ENCODE peak calls at places on chromosome 19, in eight cellular contexts. B is IMR-90, F is esophagus squamous epithelium, Z is tibial nerve, T is ovary, K is thyroid gland, C is body of pancreas, I is breast epithelium. G is an unnamed sample.

GRCh38 chr19:29714953-29715694 is at the start of gene C19orf12:
- DNase-seq in B (peak), F (no peak), Z (no peak), T (peak), K (peak), C (peak), I (peak), G (peak)

GRCh38 chr19:42284641-42285341 is 15.7 kb downstream of the CIC start:
- DNase-seq in B (no peak), F (no peak), Z (no peak), T (no peak), K (no peak), C (peak), I (no peak), G (peak)

GRCh38 chr19:27865927-27866777 is 1346.8 kb downstream of the UQCRFS1 start:
- DNase-seq in B (no peak), F (no peak), Z (no peak), T (no peak), K (no peak), C (no peak), I (no peak), G (no peak)

GRCh38 chr19:5545984-5546383 is 21.8 kb downstream of the TINCR start:
- DNase-seq in B (no peak), F (no peak), Z (no peak), T (no peak), K (no peak), C (no peak), I (no peak), G (no peak)

GRCh38 chr19:1467512-1468273 is 11.3 kb downstream of the C19orf25 start:
- DNase-seq in B (no peak), F (no peak), Z (no peak), T (no peak), K (no peak), C (no peak), I (no peak), G (no peak)

GRCh38 chr19:58085348-58085875 is 12.6 kb downstream of the ZSCAN18 start:
- DNase-seq in B (no peak), F (no peak), Z (no peak), T (no peak), K (no peak), C (no peak), I (no peak), G (no peak)

GRCh38 chr19:21698215-21698614 is 69.2 kb downstream of the ZNF100 start:
- DNase-seq in B (peak), F (no peak), Z (peak), T (no peak), K (no peak), C (no peak), I (no peak), G (peak)

GRCh38 chr19:29858000-29858596 is 46.3 kb downstream of the CCNE1 start:
- DNase-seq in B (no peak), F (no peak), Z (no peak), T (no peak), K (peak), C (peak), I (peak), G (peak)

GRCh38 chr19:6890938-6891337 is 3.6 kb downstream of the ADGRE1 start:
- DNase-seq in B (no peak), F (no peak), Z (no peak), T (no peak), K (no peak), C (no peak), I (no peak), G (no peak)

GRCh38 chr19:47013041-47013517 is 6.6 kb upstream of the NPAS1 start:
- DNase-seq in B (peak), F (no peak), Z (peak), T (peak), K (peak), C (peak), I (peak), G (peak)

GRCh38 chr19:18590273-18591272 is 2.0 kb downstream of the REX1BD start:
- DNase-seq in B (peak), F (no peak), Z (peak), T (no peak), K (no peak), C (no peak), I (no peak), G (peak)

GRCh38 chr19:13463296-13463695 is 43.0 kb downstream of the CACNA1A start:
- DNase-seq in B (peak), F (no peak), Z (no peak), T (no peak), K (no peak), C (no peak), I (no peak), G (no peak)

GRCh38 chr19:49441960-49442350 is 628 bp upstream of the SLC17A7 start:
- DNase-seq in B (no peak), F (no peak), Z (no peak), T (no peak), K (no peak), C (no peak), I (no peak), G (no peak)

GRCh38 chr19:51246153-51246552 is 4.7 kb upstream of the SIGLECL1 start:
- DNase-seq in B (peak), F (no peak), Z (no peak), T (no peak), K (no peak), C (no peak), I (no peak), G (no peak)

GRCh38 chr19:55579766-55580621 is 654 bp downstream of the ZNF579 start:
- DNase-seq in B (peak), F (no peak), Z (no peak), T (peak), K (peak), C (no peak), I (no peak), G (no peak)

GRCh38 chr19:18519962-18520847 is 1.7 kb downstream of the ELL start:
- DNase-seq in B (peak), F (no peak), Z (peak), T (peak), K (peak), C (peak), I (peak), G (peak)

GRCh38 chr19:49997709-49998108 is 27.5 kb downstream of the VRK3 start:
- DNase-seq in B (peak), F (no peak), Z (no peak), T (no peak), K (no peak), C (no peak), I (no peak), G (peak)

GRCh38 chr19:33325920-33326319 is 23.6 kb upstream of the CEBPA start:
- DNase-seq in B (no peak), F (no peak), Z (peak), T (no peak), K (peak), C (no peak), I (no peak), G (no peak)

GRCh38 chr19:43780706-43781525 is at the start of gene KCNN4:
- DNase-seq in B (peak), F (peak), Z (no peak), T (no peak), K (no peak), C (no peak), I (no peak), G (peak)

GRCh38 chr19:39475748-39476147 is 4.9 kb upstream of the TIMM50 start:
- DNase-seq in B (no peak), F (no peak), Z (no peak), T (no peak), K (no peak), C (no peak), I (no peak), G (no peak)

GRCh38 chr19:9075064-9075964 is 11.5 kb upstream of the OR1M1 start:
- DNase-seq in B (peak), F (peak), Z (peak), T (peak), K (peak), C (peak), I (peak), G (peak)

GRCh38 chr19:28984315-28984714 is 228.6 kb downstream of the UQCRFS1 start:
- DNase-seq in B (no peak), F (no peak), Z (no peak), T (no peak), K (no peak), C (no peak), I (no peak), G (no peak)

GRCh38 chr19:4473011-4473410 is 914 bp downstream of the HDGFL2 start:
- DNase-seq in B (no peak), F (no peak), Z (no peak), T (no peak), K (no peak), C (no peak), I (no peak), G (no peak)

GRCh38 chr19:4473708-4474503 is 1.8 kb downstream of the HDGFL2 start:
- DNase-seq in B (no peak), F (no peak), Z (no peak), T (no peak), K (peak), C (no peak), I (no peak), G (no peak)

GRCh38 chr19:4474504-4475136 is 2.5 kb downstream of the HDGFL2 start:
- DNase-seq in B (peak), F (no peak), Z (no peak), T (no peak), K (peak), C (no peak), I (no peak), G (no peak)

GRCh38 chr19:4471400-4472173 is 510 bp upstream of the HDGFL2 start:
- DNase-seq in B (peak), F (peak), Z (peak), T (peak), K (peak), C (peak), I (peak), G (peak)

DNA sequence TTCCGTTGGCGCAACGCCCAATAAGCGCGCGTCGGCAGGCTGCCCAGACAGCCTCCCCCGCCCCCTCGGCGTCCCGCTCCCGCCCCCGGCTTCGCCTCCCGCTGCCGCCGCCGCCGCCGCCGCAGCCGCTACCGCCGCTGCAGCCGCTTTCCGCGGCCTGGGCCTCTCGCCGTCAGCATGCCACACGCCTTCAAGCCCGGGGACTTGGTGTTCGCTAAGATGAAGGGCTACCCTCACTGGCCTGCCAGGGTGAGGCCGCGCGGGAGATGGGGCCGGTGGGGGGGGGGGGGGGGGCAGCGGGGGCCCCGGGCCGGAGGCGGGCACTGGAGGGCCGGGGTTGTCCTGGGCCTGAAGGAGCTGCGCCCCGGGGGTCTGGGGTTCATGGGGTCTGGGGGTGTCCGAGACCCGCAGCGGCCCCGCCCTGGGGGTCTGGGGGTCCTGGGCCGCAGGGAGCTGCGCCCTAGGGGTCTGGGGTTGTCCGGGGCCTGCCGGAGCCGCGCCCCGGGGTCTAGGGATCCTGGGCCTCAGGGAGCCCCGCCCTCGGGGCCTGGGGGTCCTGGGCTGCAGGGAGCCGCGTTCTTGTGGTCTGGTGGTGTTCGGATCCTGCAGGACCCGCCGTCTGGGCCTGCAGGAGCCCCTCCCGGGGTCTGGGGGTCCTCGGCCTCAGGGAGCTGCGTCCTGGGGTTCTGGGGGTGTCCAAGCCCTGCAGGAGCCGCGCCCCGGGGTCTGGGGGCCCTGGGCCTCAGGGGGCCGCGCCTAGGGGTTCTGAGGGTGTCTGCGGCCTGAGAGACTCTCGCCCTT is at the start of gene HDGFL2:
- DNase-seq in B (no peak), F (no peak), Z (no peak), T (no peak), K (no peak), C (no peak), I (no peak), G (no peak)
- TF ChIP-seq POLR2A in B (no peak), F (no peak), Z (no peak), T (no peak), K (no peak), C (no peak), I (no peak), G (no peak)

DNA sequence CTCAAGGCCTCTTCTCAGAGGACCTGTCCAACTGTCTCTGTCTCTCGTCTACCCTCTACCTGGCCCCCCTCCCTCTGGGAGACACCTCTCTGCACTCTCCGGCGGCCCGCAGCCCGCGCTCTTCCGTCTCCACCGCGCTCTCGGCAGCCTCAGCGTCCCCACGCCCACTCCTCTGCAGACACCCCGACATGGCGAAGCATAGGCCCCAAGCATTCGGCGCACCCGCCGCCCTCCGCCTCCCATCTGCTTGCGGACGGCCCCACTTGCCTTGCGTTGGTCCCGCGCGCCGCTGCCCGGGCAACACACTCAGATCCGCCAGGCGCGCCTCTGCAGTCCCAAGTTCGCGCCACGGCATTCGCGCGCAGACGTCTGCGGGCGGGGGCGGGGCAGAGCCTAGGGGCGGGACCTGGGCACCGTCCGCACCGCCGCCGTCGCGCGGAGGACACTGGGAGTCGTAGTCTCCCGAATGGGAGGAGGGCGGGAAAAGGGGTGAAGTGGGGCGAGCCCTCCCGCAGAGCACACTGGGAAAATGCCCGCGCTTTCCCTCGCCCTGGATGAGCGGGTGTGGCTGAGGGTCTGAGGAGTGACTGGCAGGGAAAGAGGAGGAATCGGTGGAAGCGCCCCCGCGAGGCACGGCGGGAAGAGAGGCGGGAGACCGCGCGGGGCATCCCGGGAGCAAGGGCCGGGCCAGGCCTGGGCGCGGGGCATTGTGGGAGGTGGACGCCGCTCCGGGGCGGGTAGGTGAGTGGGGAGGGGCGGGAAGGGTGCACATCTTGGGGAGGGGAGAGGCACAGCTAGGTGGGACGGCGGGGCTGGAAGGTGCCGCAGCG is at the start of the genes LIG1 and ZSWIM9:
- DNase-seq in B (peak), F (peak), Z (peak), T (peak), K (peak), C (peak), I (peak), G (peak)
- TF ChIP-seq POLR2A in B (peak), F (peak), Z (no peak), T (no peak), K (no peak), C (peak), I (no peak), G (peak)

GRCh38 chr19:56974554-56975207 is 134.2 kb upstream of the PEG3 start:
- DNase-seq in B (no peak), F (no peak), Z (no peak), T (no peak), K (no peak), C (no peak), I (no peak), G (no peak)

GRCh38 chr19:56980864-56981263 is 138.9 kb upstream of the USP29 start:
- DNase-seq in B (no peak), F (no peak), Z (no peak), T (peak), K (no peak), C (no peak), I (no peak), G (no peak)

GRCh38 chr19:56976995-56977906 is 136.7 kb upstream of the PEG3 start:
- DNase-seq in B (no peak), F (no peak), Z (no peak), T (no peak), K (no peak), C (no peak), I (no peak), G (no peak)

GRCh38 chr19:56976300-56976699 is 135.8 kb upstream of the PEG3 start:
- DNase-seq in B (no peak), F (no peak), Z (no peak), T (no peak), K (no peak), C (no peak), I (no peak), G (no peak)

DNA sequence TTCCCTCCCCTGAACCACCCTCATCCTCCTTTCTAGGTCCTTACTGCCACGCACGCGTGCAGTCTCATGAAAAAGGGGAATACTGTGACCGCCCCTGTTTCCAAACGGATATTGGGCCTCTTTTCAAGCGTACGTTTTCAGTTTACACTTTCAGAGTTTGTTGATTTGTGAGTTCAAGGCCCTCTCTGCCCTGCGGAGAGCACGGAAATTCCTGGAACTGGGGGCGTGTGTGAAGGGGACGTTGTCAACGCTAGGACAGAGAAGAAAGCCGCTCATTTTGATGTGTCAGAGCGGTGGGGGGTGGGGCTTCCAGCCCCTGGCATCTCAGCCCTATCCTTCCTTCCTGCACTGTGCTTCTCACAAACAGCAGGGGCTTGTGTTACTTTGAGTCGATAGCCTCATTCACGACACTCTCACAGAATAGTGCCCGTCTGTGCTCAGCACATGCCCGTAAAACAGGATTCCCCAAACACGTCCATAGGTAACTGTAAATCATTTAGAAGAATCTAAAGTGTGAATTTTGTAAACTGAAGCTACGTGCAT is 137.6 kb upstream of the PEG3 start:
- DNase-seq in B (no peak), F (no peak), Z (no peak), T (peak), K (no peak), C (no peak), I (no peak), G (no peak)
- TF ChIP-seq POLR2A in B (no peak), F (no peak), Z (no peak), T (no peak), K (no peak), C (no peak), I (no peak), G (no peak)

GRCh38 chr19:17511724-17512573 is 500 bp downstream of the PGLS start:
- DNase-seq in B (peak), F (peak), Z (peak), T (peak), K (peak), C (peak), I (peak), G (peak)
- TF ChIP-seq POLR2A in B (no peak), F (no peak), Z (peak), T (peak), K (peak), C (peak), I (no peak), G (peak)

GRCh38 chr19:10430505-10431253 is 10.3 kb downstream of the PDE4A start:
- DNase-seq in B (peak), F (no peak), Z (no peak), T (no peak), K (peak), C (peak), I (no peak), G (peak)
- TF ChIP-seq POLR2A in B (no peak), F (peak), Z (peak), T (no peak), K (no peak), C (peak), I (no peak), G (no peak)

DNA sequence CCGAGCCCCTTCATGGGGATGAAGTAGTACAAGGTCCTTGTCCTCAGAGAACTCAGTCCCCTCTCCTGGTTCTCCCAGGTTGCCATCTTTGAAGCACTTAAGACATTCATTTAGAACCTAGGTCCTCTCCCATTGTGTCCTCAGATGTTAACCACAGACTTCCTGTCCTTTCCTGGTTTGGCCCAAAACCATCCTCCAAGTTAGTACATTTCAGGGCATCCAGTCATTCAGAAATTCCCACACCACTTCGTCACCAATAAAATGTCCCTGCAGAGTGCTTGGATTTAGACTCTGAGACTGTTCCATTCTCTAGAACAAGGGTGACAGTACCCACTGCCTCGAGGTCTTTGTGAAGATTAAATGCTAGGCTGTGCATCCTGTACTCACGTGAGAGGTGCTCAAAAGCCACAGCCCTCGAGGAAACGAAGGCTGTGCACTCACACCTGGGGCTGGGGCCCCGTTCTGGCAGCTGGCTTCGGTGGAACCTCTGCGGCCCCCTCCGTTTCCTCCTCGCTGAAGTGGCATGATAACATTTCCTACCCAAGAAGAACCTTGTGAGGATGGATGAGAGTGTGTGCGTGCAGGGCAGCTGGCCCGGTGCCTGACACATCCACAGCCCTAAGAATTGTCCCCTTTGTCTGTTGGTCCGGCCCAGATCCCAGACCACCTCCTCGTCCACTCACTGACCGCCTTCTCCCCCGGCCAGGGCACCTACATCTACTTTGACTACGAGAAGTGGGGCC is 4.7 kb downstream of the LENG1 start:
- DNase-seq in B (no peak), F (no peak), Z (no peak), T (no peak), K (no peak), C (no peak), I (no peak), G (no peak)
- TF ChIP-seq POLR2A in B (no peak), F (no peak), Z (no peak), T (no peak), K (no peak), C (no peak), I (no peak), G (no peak)

GRCh38 chr19:4402171-4403004 is at the start of gene CHAF1A:
- DNase-seq in B (peak), F (peak), Z (peak), T (peak), K (peak), C (peak), I (peak), G (peak)
- TF ChIP-seq POLR2A in B (peak), F (peak), Z (peak), T (peak), K (no peak), C (peak), I (no peak), G (peak)

GRCh38 chr19:3154957-3155736 is 19.3 kb downstream of the GNA15 start:
- DNase-seq in B (peak), F (peak), Z (peak), T (no peak), K (peak), C (peak), I (no peak), G (no peak)
- TF ChIP-seq POLR2A in B (peak), F (no peak), Z (no peak), T (no peak), K (no peak), C (no peak), I (no peak), G (peak)

DNA sequence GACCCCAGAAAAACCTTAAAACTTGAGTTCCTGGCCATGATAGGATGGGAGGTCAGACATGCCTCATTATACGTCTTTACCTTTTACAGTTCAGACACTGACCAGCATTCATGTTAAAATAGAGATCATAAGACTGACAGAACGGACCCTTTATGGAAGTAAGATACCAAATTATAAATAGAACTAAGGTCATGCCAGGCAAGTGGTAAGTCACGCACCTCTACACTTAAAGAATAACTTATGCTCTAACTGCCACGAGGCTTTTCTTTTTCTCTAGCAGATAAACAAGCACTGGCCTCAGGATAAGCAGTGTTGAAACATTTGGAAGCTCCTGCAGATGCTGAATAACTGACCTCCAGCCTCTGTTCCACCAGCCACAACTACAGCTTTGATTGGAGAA is 28.4 kb downstream of the GPR42 start:
- DNase-seq in B (no peak), F (no peak), Z (no peak), T (no peak), K (no peak), C (no peak), I (no peak), G (no peak)
- TF ChIP-seq POLR2A in B (no peak), F (no peak), Z (no peak), T (no peak), K (no peak), C (no peak), I (no peak), G (no peak)

G was measured in erythroblast.